ENCODE peak calls at places on chromosomes 16 and 17, in five cellular contexts. X is cardiac muscle cell; W is pancreas; G is CD4-positive, alpha-beta T cell; I is fibroblast of the aortic adventitia. P is an unnamed sample.

GRCh38 chr17:52157603-52158449 is 688 bp downstream of the CA10 start:
- DNase-seq in G (no peak), I (no peak), X (no peak), W (peak; percentile 58), P (no peak)

GRCh38 chr16:22621571-22622148 is 111.0 kb downstream of the NPIPB5 start:
- DNase-seq in G (no peak), X (no peak), W (no peak), I (no peak), P (no peak)

GRCh38 chr17:74427048-74427762 is 4.7 kb upstream of the GPRC5C start:
- DNase-seq in G (no peak), I (no peak), W (no peak), X (peak; percentile 59), P (no peak)

GRCh38 chr17:63139356-63139755 is 173.3 kb downstream of the TANC2 start:
- DNase-seq in X (no peak), I (no peak), G (no peak), W (no peak), P (no peak)

GRCh38 chr16:4314532-4315184 is 1.2 kb upstream of the GLIS2 start:
- DNase-seq in G (no peak), X (peak; percentile 52), W (peak; percentile 60), I (peak; percentile 66), P (peak; percentile 67)

GRCh38 chr17:73533801-73534574 is 110.3 kb downstream of the SDK2 start:
- DNase-seq in I (no peak), X (no peak), W (no peak), G (no peak), P (no peak)

GRCh38 chr17:42387663-42388380 is 420 bp downstream of the STAT3 start:
- DNase-seq in I (peak; percentile 34), X (peak; percentile 61), G (peak; percentile 17), W (peak; percentile 72), P (no peak)

GRCh38 chr17:49148171-49148570 is 15.6 kb downstream of the B4GALNT2 start:
- DNase-seq in W (no peak), G (no peak), I (no peak), X (no peak), P (no peak)

GRCh38 chr17:60305141-60305540 is 86.8 kb downstream of the USP32 start:
- DNase-seq in W (no peak), G (no peak), X (no peak), I (no peak), P (no peak)

GRCh38 chr16:83574388-83574787 is 233.4 kb upstream of the HSBP1 start:
- DNase-seq in W (no peak), I (peak; percentile 59), X (no peak), G (no peak), P (no peak)

GRCh38 chr17:75765981-75766380 is 989 bp upstream of the GALK1 start:
- DNase-seq in W (peak; percentile 50), I (no peak), X (no peak), G (no peak), P (no peak)

GRCh38 chr16:9469512-9469911 is 378.1 kb downstream of the HAPSTR1 start:
- DNase-seq in W (no peak), X (no peak), I (no peak), G (no peak), P (no peak)

GRCh38 chr17:12622726-12623125 is 43.0 kb upstream of the MYOCD start:
- DNase-seq in I (no peak), X (no peak), W (no peak), G (no peak), P (no peak)

GRCh38 chr17:42248351-42249179 is 27.6 kb downstream of the STAT5B start:
- DNase-seq in W (no peak), X (peak; percentile 42), G (peak; percentile 86), I (peak; percentile 98), P (peak; percentile 33)

GRCh38 chr16:12637002-12637401 is 166.7 kb downstream of the CPPED1 start:
- DNase-seq in X (peak; percentile 18), W (no peak), G (no peak), I (no peak), P (no peak)

GRCh38 chr17:39676198-39676819 is 8.1 kb downstream of the PNMT start:
- DNase-seq in W (peak; percentile 74), X (peak; percentile 88), I (no peak), G (peak; percentile 48), P (no peak)

GRCh38 chr17:56305017-56305416 is 151.7 kb downstream of the ANKFN1 start:
- DNase-seq in W (no peak), I (no peak), G (no peak), X (no peak), P (no peak)

GRCh38 chr16:84635702-84636101 is 12.6 kb upstream of the KLHL36 start:
- DNase-seq in W (no peak), I (peak; percentile 55), G (no peak), X (no peak), P (no peak)

GRCh38 chr17:8117980-8118768 is at the start of gene ALOXE3:
- DNase-seq in W (peak; percentile 65), G (no peak), X (no peak), I (peak; percentile 54), P (no peak)

GRCh38 chr17:40810505-40810904 is 10.7 kb upstream of the KRT28 start:
- DNase-seq in W (no peak), I (peak; percentile 41), X (no peak), G (no peak), P (no peak)

GRCh38 chr16:74997042-74997491 is 1.8 kb upstream of the ZNRF1 start:
- DNase-seq in I (no peak), G (no peak), X (no peak), W (no peak), P (no peak)

GRCh38 chr16:3690991-3691720 is 26.2 kb downstream of the TRAP1 start:
- DNase-seq in X (no peak), I (no peak), G (no peak), W (no peak), P (no peak)

DNA sequence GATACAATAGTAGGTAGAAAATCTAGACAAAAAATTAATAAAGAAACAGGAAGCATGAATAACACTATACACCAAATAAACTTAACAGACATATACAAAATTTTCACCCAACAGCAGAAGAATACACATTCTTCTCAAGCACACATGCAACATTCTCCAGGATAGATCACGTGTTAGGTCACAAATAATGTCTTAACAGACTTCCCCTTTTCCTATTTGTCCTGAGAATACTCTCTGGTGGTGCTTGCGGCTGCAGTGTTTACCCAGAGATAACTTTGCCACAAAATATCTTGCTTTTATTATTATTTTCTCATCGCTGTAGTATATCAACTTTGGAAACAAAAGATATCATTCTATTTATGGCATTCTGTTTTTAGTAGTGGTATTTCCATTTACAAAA is 40.6 kb upstream of the ZNF267 start:
- DNase-seq in I (no peak), X (no peak), W (no peak), G (no peak), P (no peak)
- TF ChIP-seq CTCF in I (no peak), X (no peak), W (no peak), G (no peak), P (no peak)

GRCh38 chr17:71117461-71117860 is 948.1 kb downstream of the KCNJ2 start:
- DNase-seq in W (no peak), I (no peak), G (no peak), X (no peak), P (no peak)

GRCh38 chr17:71114911-71115668 is 945.8 kb downstream of the KCNJ2 start:
- DNase-seq in G (no peak), W (no peak), X (no peak), I (no peak), P (no peak)

GRCh38 chr17:71115669-71115972 is 946.3 kb downstream of the KCNJ2 start:
- DNase-seq in W (no peak), X (no peak), G (no peak), I (no peak), P (no peak)

DNA sequence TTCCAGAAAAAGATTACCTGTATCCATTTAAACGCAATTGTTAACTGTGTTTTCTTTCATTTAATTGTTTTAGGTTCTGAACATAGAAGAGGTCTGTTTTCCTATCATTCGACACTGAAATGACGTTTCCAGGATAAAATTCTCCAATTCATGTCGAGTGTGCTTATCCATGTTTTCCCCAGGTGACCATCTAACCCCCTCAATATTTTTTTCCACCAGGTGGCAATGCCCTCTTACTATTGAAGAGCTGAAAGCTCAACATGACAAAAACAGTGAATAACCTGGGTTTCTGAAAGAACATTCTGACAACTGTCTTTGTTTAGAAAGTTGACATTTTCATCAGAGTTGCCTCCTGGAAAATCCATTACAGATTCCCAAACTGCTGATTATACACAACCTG is 948.7 kb downstream of the KCNJ2 start:
- DNase-seq in W (no peak), X (peak; percentile 2), I (no peak), G (no peak), P (no peak)
- TF ChIP-seq CTCF in W (no peak), X (peak; percentile 10), I (no peak), G (no peak), P (peak; percentile 58)

GRCh38 chr16:88685156-88686061 is 898 bp downstream of the SNAI3 start:
- DNase-seq in W (no peak), I (peak; percentile 62), X (no peak), G (peak; percentile 63), P (no peak)
- TF ChIP-seq CTCF in W (peak; percentile 16), I (peak; percentile 77), X (peak; percentile 88), G (peak; percentile 71), P (peak; percentile 26)

DNA sequence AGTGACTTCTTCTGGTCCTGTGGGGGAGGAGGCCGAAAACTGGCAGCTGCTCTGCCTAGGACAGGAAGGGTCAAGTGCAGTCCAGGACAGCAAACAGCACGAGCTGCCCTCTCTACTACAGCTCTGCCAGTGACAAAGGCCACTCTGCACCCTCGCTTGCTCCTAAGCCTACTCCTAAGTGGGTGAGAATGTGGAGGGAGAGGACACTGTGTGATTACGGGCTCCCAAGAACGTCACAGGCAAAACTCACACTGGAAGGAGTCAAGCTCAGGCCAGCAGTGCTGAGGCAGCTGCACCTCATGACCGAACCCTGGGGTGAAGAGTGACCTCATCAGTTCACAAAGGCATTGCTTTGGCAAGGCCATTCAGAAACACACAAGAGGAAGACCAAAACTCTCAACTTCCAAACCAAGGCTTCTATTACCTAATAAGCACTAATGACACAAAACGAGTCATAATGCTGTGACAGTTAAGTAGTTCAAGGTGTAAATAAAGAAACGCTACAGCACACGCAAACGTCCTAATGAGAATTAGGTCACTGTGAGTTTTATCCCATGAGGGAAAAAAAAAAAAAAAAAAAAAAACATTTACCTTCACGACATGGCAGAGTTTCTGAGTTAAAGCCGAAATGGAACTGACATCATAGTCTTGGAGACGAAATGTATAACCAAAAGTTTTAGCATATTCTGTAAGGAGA is 35.1 kb downstream of the MARF1 start:
- DNase-seq in W (no peak), X (no peak), G (no peak), I (peak; percentile 45), P (no peak)
- TF ChIP-seq CTCF in W (no peak), X (no peak), G (no peak), I (no peak), P (no peak)